ENCODE peak calls at places on chromosomes 3 and 15, in six cellular contexts. K, Q, R, I, C and B are unnamed samples.

GRCh38 chr3:12796171-12797123 is at the start of gene CAND2:
- DNase-seq in K (peak), Q (peak), R (no peak), I (peak), C (peak), B (peak)

GRCh38 chr3:101134331-101134730 is 141.1 kb upstream of the ABI3BP start:
- DNase-seq in K (no peak), Q (no peak), R (no peak), I (no peak), C (no peak), B (no peak)

GRCh38 chr15:37045859-37046318 is 54.5 kb downstream of the MEIS2 start:
- DNase-seq in K (no peak), Q (peak), R (peak), I (peak), C (no peak), B (no peak)

GRCh38 chr15:85149460-85150129 is 167.9 kb downstream of the PDE8A start:
- DNase-seq in K (no peak), Q (no peak), R (no peak), I (no peak), C (no peak), B (no peak)

GRCh38 chr3:25412269-25412668 is 15.8 kb upstream of the RARB start:
- DNase-seq in K (peak), Q (no peak), R (no peak), I (no peak), C (no peak), B (peak)

GRCh38 chr15:38479286-38479685 is 25.4 kb downstream of the FAM98B start:
- DNase-seq in K (peak), Q (no peak), R (no peak), I (no peak), C (no peak), B (no peak)

GRCh38 chr3:159634414-159634813 is 354.2 kb upstream of the IL12A start:
- DNase-seq in K (peak), Q (no peak), R (no peak), I (no peak), C (no peak), B (peak)

GRCh38 chr15:101262551-101262950 is 10.7 kb upstream of the CHSY1 start:
- DNase-seq in K (no peak), Q (no peak), R (no peak), I (no peak), C (peak), B (no peak)

GRCh38 chr15:62940755-62941361 is 101.7 kb upstream of the TPM1 start:
- DNase-seq in K (peak), Q (no peak), R (no peak), I (peak), C (peak), B (peak)

GRCh38 chr3:39907981-39908380 is 98.6 kb downstream of the MYRIP start:
- DNase-seq in K (no peak), Q (no peak), R (no peak), I (peak), C (no peak), B (no peak)

GRCh38 chr3:161576733-161577510 is 80.3 kb downstream of the OTOL1 start:
- DNase-seq in K (no peak), Q (no peak), R (no peak), I (no peak), C (no peak), B (no peak)

GRCh38 chr15:60012695-60013094 is 8.6 kb downstream of the FOXB1 start:
- DNase-seq in K (no peak), Q (no peak), R (no peak), I (no peak), C (no peak), B (no peak)

GRCh38 chr3:157099337-157100078 is 60.4 kb downstream of the CCNL1 start:
- DNase-seq in K (peak), Q (no peak), R (no peak), I (no peak), C (peak), B (no peak)

GRCh38 chr3:192833177-192833890 is 84.3 kb downstream of the MB21D2 start:
- DNase-seq in K (peak), Q (no peak), R (no peak), I (no peak), C (no peak), B (peak)

GRCh38 chr15:98951493-98952320 is 55.9 kb downstream of the PGPEP1L start:
- DNase-seq in K (no peak), Q (no peak), R (no peak), I (no peak), C (no peak), B (no peak)

GRCh38 chr3:156577731-156578130 is 22.8 kb upstream of the SSR3 start:
- DNase-seq in K (peak), Q (no peak), R (no peak), I (no peak), C (peak), B (no peak)

GRCh38 chr15:96213045-96213444 is 117.5 kb upstream of the NR2F2 start:
- DNase-seq in K (no peak), Q (no peak), R (no peak), I (no peak), C (no peak), B (no peak)

GRCh38 chr3:155744091-155744625 is 713 bp downstream of the PLCH1 start:
- DNase-seq in K (peak), Q (peak), R (no peak), I (peak), C (peak), B (peak)

GRCh38 chr3:135097276-135097946 is 302.4 kb downstream of the EPHB1 start:
- DNase-seq in K (no peak), Q (no peak), R (no peak), I (no peak), C (no peak), B (no peak)

GRCh38 chr3:143726727-143727126 is 121.5 kb downstream of the SLC9A9 start:
- DNase-seq in K (no peak), Q (no peak), R (no peak), I (no peak), C (no peak), B (no peak)

GRCh38 chr3:14440531-14441239 is 38.3 kb downstream of the SLC6A6 start:
- DNase-seq in K (peak), Q (peak), R (no peak), I (peak), C (no peak), B (no peak)

GRCh38 chr3:36972163-36972562 is 20.8 kb downstream of the EPM2AIP1 start:
- DNase-seq in K (no peak), Q (no peak), R (no peak), I (no peak), C (no peak), B (no peak)

GRCh38 chr3:138916824-138917223 is 30.1 kb downstream of the FOXL2 start:
- DNase-seq in K (no peak), Q (no peak), R (no peak), I (no peak), C (peak), B (no peak)

GRCh38 chr3:129485681-129486056 is 42.8 kb upstream of the RHO start:
- DNase-seq in K (peak), Q (no peak), R (no peak), I (peak), C (peak), B (peak)

GRCh38 chr15:32030795-32031194 is 480 bp downstream of the CHRNA7 start:
- DNase-seq in K (no peak), Q (no peak), R (no peak), I (peak), C (no peak), B (no peak)

GRCh38 chr15:45225506-45226273 is 26.3 kb upstream of the SLC28A2 start:
- DNase-seq in K (no peak), Q (no peak), R (no peak), I (peak), C (no peak), B (no peak)

GRCh38 chr3:20039765-20040475 is at the start of gene KAT2B:
- DNase-seq in K (peak), Q (peak), R (no peak), I (peak), C (peak), B (peak)

GRCh38 chr3:24365168-24365567 is 129.5 kb downstream of the THRB start:
- DNase-seq in K (peak), Q (no peak), R (no peak), I (no peak), C (peak), B (peak)

GRCh38 chr3:171976526-171976925 is 62.9 kb upstream of the FNDC3B start:
- DNase-seq in K (peak), Q (no peak), R (no peak), I (no peak), C (no peak), B (peak)

GRCh38 chr3:13346481-13347389 is 73.4 kb downstream of the NUP210 start:
- DNase-seq in K (no peak), Q (no peak), R (no peak), I (peak), C (peak), B (no peak)

GRCh38 chr15:73051402-73051810 is 857 bp upstream of the NEO1 start:
- DNase-seq in K (no peak), Q (peak), R (no peak), I (no peak), C (peak), B (no peak)

GRCh38 chr3:154886437-154886836 is 193.7 kb upstream of the MME start:
- DNase-seq in K (peak), Q (no peak), R (no peak), I (peak), C (peak), B (peak)

GRCh38 chr3:145145461-145145860 is 1015.5 kb downstream of the PLOD2 start:
- DNase-seq in K (no peak), Q (no peak), R (no peak), I (no peak), C (no peak), B (peak)

GRCh38 chr15:66043264-66043663 is 174.0 kb downstream of the RAB11A start:
- DNase-seq in K (no peak), Q (no peak), R (no peak), I (no peak), C (no peak), B (no peak)

GRCh38 chr15:22956980-22957264 is 23.2 kb downstream of the CYFIP1 start:
- DNase-seq in K (no peak), Q (no peak), R (no peak), I (no peak), C (peak), B (no peak)

GRCh38 chr3:88003115-88003755 is 55.6 kb downstream of the CGGBP1 start:
- DNase-seq in K (peak), Q (peak), R (no peak), I (peak), C (peak), B (peak)

GRCh38 chr3:160221019-160221418 is 4.2 kb upstream of the C3orf80 start:
- DNase-seq in K (no peak), Q (no peak), R (no peak), I (no peak), C (no peak), B (no peak)

GRCh38 chr3:13371100-13372075 is 48.7 kb downstream of the NUP210 start:
- DNase-seq in K (no peak), Q (no peak), R (no peak), I (no peak), C (peak), B (no peak)

DNA sequence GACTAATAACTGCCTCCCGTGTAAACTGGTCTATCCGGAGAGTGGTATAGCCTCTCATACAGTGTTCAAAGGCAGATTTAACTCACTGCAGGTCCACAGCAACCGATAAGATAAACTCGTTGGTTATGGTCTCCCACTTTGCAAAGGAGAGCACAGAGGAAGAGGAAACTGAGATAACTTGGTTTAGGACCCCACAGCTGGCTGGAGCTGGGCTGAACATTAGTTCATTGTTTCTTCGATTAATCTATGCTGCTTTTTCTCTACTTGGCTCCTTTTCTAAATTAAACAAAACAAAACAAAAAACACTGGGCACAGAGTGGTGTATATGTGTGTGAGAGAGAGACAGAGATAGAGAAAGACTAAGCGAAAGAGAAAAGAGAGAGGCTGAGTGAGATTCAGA is 5.0 kb upstream of the DLG1 start:
- DNase-seq in K (no peak), Q (no peak), R (no peak), I (no peak), C (no peak), B (no peak)
- H4K8ac ChIP-seq in K (no peak), Q (no peak), R (no peak), I (no peak), C (no peak), B (no peak)

GRCh38 chr3:150324825-150325224 is 83.3 kb upstream of the TSC22D2 start:
- DNase-seq in K (no peak), Q (no peak), R (no peak), I (no peak), C (peak), B (no peak)

GRCh38 chr3:150319900-150320299 is 88.2 kb upstream of the TSC22D2 start:
- DNase-seq in K (peak), Q (no peak), R (no peak), I (peak), C (peak), B (peak)

GRCh38 chr3:150327678-150328667 is 80.1 kb upstream of the TSC22D2 start:
- DNase-seq in K (no peak), Q (no peak), R (no peak), I (peak), C (peak), B (peak)

GRCh38 chr3:150323770-150324169 is 84.3 kb upstream of the TSC22D2 start:
- DNase-seq in K (no peak), Q (no peak), R (no peak), I (no peak), C (peak), B (no peak)

DNA sequence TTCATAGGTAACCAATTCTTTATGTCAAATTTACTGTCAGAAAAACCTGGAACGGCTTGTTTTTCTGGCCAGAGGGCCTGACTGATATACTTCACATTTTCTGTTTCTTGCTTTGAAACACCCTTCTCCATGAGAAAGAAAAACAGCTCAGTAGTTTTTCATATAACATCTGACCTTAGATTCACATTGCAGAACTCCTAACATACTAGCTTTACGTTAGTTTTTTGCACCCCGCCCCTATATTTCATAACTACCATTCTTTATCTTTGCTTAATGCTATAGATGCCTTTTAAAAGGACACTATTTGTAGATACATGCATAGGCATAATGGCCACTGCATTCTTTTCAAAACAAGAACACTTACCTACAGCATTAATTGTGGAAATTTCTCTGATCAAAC is 83.8 kb upstream of the TSC22D2 start:
- DNase-seq in K (no peak), Q (no peak), R (no peak), I (no peak), C (peak), B (no peak)
- H3K4me3 ChIP-seq in K (no peak), Q (no peak), R (no peak), I (no peak), C (no peak), B (no peak)

GRCh38 chr15:71110800-71111565 is 4.3 kb upstream of the THSD4 start:
- DNase-seq in K (no peak), Q (no peak), R (no peak), I (peak), C (peak), B (peak)
- H3K4me2 ChIP-seq in K (no peak), Q (no peak), R (no peak), I (no peak), C (no peak), B (no peak)

GRCh38 chr3:51974963-51975856 is at the start of gene ABHD14A:
- DNase-seq in K (peak), Q (peak), R (no peak), I (peak), C (peak), B (peak)
- H4K8ac ChIP-seq in K (peak), Q (peak), R (peak), I (peak), C (peak), B (peak)

GRCh38 chr3:190589326-190589725 is 75.4 kb downstream of the IL1RAP start:
- DNase-seq in K (no peak), Q (no peak), R (no peak), I (no peak), C (no peak), B (no peak)
- H3K4me3 ChIP-seq in K (no peak), Q (no peak), R (no peak), I (no peak), C (no peak), B (no peak)